ENCODE peak calls at places on chromosomes 12 and 14, in nine cellular contexts. Y is sigmoid colon, V is transverse colon, U is endothelial cell of umbilical vein, M is prostate gland, W is K562, L is upper lobe of left lung, J is HCT116, T is spleen. K is an unnamed sample.

GRCh38 chr14:52268191-52269061 is 928 bp downstream of the PTGDR start:
- DNase-seq in Y (no peak), V (no peak), U (no peak), M (no peak), W (no peak), L (peak), J (no peak), T (peak), K (no peak)

GRCh38 chr12:77584860-77585259 is 245.8 kb upstream of the NAV3 start:
- DNase-seq in Y (no peak), V (no peak), U (no peak), M (no peak), W (no peak), L (no peak), J (no peak), T (no peak), K (no peak)

GRCh38 chr12:34604631-34605509 is 582.6 kb downstream of the ALG10 start:
- DNase-seq in Y (peak), V (no peak), U (no peak), M (no peak), W (peak), L (peak), J (no peak), T (peak), K (peak)

GRCh38 chr14:80955434-80955939 is at the start of gene TSHR:
- DNase-seq in Y (no peak), V (no peak), U (no peak), M (no peak), W (no peak), L (peak), J (no peak), T (no peak), K (no peak)

GRCh38 chr12:107241421-107241820 is 148.1 kb upstream of the CRY1 start:
- DNase-seq in Y (no peak), V (no peak), U (no peak), M (no peak), W (no peak), L (no peak), J (no peak), T (no peak), K (no peak)

GRCh38 chr12:53510181-53510812 is 3.0 kb upstream of the NPFF start:
- DNase-seq in Y (peak), V (no peak), U (no peak), M (no peak), W (no peak), L (no peak), J (no peak), T (no peak), K (no peak)

GRCh38 chr12:65305346-65305950 is 27.0 kb downstream of the MSRB3 start:
- DNase-seq in Y (no peak), V (no peak), U (no peak), M (no peak), W (no peak), L (no peak), J (no peak), T (no peak), K (no peak)

GRCh38 chr12:104973250-104973649 is 12.9 kb upstream of the NOPCHAP1 start:
- DNase-seq in Y (no peak), V (no peak), U (no peak), M (no peak), W (no peak), L (no peak), J (no peak), T (no peak), K (no peak)

GRCh38 chr14:100636559-100636958 is 49.3 kb upstream of the BEGAIN start:
- DNase-seq in Y (no peak), V (no peak), U (no peak), M (no peak), W (no peak), L (peak), J (no peak), T (peak), K (no peak)

GRCh38 chr12:124032265-124032886 is 59.4 kb downstream of the ZNF664 start:
- DNase-seq in Y (no peak), V (peak), U (peak), M (peak), W (peak), L (no peak), J (peak), T (no peak), K (no peak)

GRCh38 chr12:49489154-49489553 is 49.7 kb upstream of the KCNH3 start:
- DNase-seq in Y (no peak), V (no peak), U (no peak), M (no peak), W (no peak), L (no peak), J (no peak), T (no peak), K (no peak)

GRCh38 chr14:73785336-73785833 is 66.2 kb upstream of the PTGR2 start:
- DNase-seq in Y (peak), V (peak), U (peak), M (no peak), W (no peak), L (no peak), J (no peak), T (peak), K (no peak)

GRCh38 chr14:65169351-65169750 is 67.0 kb upstream of the MAX start:
- DNase-seq in Y (no peak), V (no peak), U (no peak), M (no peak), W (no peak), L (no peak), J (no peak), T (no peak), K (no peak)

GRCh38 chr12:120847392-120848157 is 56.6 kb downstream of the SPPL3 start:
- DNase-seq in Y (no peak), V (peak), U (no peak), M (no peak), W (no peak), L (no peak), J (peak), T (no peak), K (no peak)

GRCh38 chr14:87994974-87995373 is 2.0 kb upstream of the GALC start:
- DNase-seq in Y (no peak), V (no peak), U (no peak), M (no peak), W (no peak), L (no peak), J (no peak), T (no peak), K (no peak)

GRCh38 chr12:102376781-102377180 is 103.6 kb downstream of the IGF1 start:
- DNase-seq in Y (no peak), V (no peak), U (no peak), M (no peak), W (no peak), L (no peak), J (no peak), T (no peak), K (no peak)

GRCh38 chr14:100778078-100778927 is 47.6 kb upstream of the MEG3 start:
- DNase-seq in Y (peak), V (no peak), U (no peak), M (no peak), W (no peak), L (no peak), J (no peak), T (peak), K (no peak)

GRCh38 chr12:122725452-122725851 is 5.2 kb downstream of the HCAR1 start:
- DNase-seq in Y (no peak), V (no peak), U (no peak), M (no peak), W (no peak), L (no peak), J (no peak), T (no peak), K (no peak)

GRCh38 chr12:32755051-32755653 is 545 bp downstream of the YARS2 start:
- DNase-seq in Y (peak), V (peak), U (peak), M (peak), W (peak), L (peak), J (peak), T (peak), K (no peak)

GRCh38 chr12:62426095-62426488 is 40.5 kb upstream of the MON2 start:
- DNase-seq in Y (no peak), V (no peak), U (no peak), M (no peak), W (no peak), L (no peak), J (no peak), T (no peak), K (no peak)

GRCh38 chr14:44795725-44796124 is 166.0 kb downstream of the KLHL28 start:
- DNase-seq in Y (no peak), V (no peak), U (no peak), M (no peak), W (no peak), L (no peak), J (no peak), T (no peak), K (no peak)

GRCh38 chr12:11875414-11875935 is 195.3 kb upstream of the BCL2L14 start:
- DNase-seq in Y (no peak), V (no peak), U (peak), M (no peak), W (no peak), L (no peak), J (peak), T (no peak), K (no peak)

GRCh38 chr12:103181366-103182152 is 224.1 kb downstream of the ASCL1 start:
- DNase-seq in Y (no peak), V (no peak), U (no peak), M (no peak), W (no peak), L (no peak), J (no peak), T (no peak), K (no peak)

GRCh38 chr12:121823101-121823726 is 19.4 kb downstream of the SETD1B start:
- DNase-seq in Y (peak), V (no peak), U (no peak), M (no peak), W (no peak), L (peak), J (no peak), T (no peak), K (no peak)

GRCh38 chr12:107317751-107318553 is 224.6 kb upstream of the CRY1 start:
- DNase-seq in Y (no peak), V (peak), U (peak), M (peak), W (peak), L (peak), J (peak), T (peak), K (no peak)

GRCh38 chr12:117433878-117434277 is 72.5 kb upstream of the NOS1 start:
- DNase-seq in Y (no peak), V (no peak), U (no peak), M (no peak), W (no peak), L (no peak), J (no peak), T (no peak), K (no peak)

GRCh38 chr12:128808651-128809050 is 15.1 kb downstream of the SLC15A4 start:
- DNase-seq in Y (peak), V (no peak), U (no peak), M (no peak), W (no peak), L (no peak), J (no peak), T (no peak), K (no peak)

GRCh38 chr14:105315211-105315721 is 718 bp downstream of the PACS2 start:
- DNase-seq in Y (no peak), V (peak), U (peak), M (peak), W (no peak), L (peak), J (peak), T (peak), K (no peak)

GRCh38 chr12:106743270-106743988 is 31.1 kb upstream of the RIC8B start:
- DNase-seq in Y (no peak), V (no peak), U (no peak), M (no peak), W (no peak), L (no peak), J (no peak), T (no peak), K (no peak)

GRCh38 chr14:34911209-34912150 is 36.3 kb upstream of the BAZ1A start:
- DNase-seq in Y (no peak), V (no peak), U (peak), M (no peak), W (no peak), L (no peak), J (no peak), T (no peak), K (no peak)

DNA sequence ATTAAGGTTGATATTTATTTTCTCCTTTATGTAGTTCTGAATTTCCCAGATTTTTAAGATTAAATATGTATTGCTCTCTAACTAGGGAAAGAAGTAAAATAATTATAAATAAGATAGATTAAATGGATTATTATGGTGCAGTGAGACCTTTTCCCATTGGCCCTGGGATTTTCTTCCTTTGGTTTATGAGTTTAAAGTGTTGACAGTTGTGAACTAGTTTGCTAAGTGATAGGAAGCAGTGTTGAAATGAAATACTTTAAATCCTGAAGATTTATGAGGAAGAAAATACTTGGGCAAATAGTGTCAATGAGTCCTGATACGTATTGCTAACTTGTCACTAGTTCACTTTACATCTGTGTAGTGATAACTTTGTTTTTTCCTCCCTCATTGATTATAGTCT is 188.9 kb downstream of the RAD51B start:
- DNase-seq in Y (no peak), V (no peak), U (no peak), M (no peak), W (no peak), L (no peak), J (no peak), T (no peak), K (no peak)
- TF ChIP-seq POLR2A in Y (no peak), V (no peak), U (no peak), M (no peak), W (no peak), L (no peak), J (no peak), T (no peak), K (no peak)

GRCh38 chr12:96829354-96829753 is 77.7 kb upstream of the NEDD1 start:
- DNase-seq in Y (no peak), V (no peak), U (no peak), M (no peak), W (no peak), L (no peak), J (no peak), T (no peak), K (no peak)
- TF ChIP-seq POLR2AphosphoS5 in Y (no peak), V (no peak), U (no peak), M (no peak), W (no peak), L (no peak), J (no peak), T (no peak), K (no peak)

DNA sequence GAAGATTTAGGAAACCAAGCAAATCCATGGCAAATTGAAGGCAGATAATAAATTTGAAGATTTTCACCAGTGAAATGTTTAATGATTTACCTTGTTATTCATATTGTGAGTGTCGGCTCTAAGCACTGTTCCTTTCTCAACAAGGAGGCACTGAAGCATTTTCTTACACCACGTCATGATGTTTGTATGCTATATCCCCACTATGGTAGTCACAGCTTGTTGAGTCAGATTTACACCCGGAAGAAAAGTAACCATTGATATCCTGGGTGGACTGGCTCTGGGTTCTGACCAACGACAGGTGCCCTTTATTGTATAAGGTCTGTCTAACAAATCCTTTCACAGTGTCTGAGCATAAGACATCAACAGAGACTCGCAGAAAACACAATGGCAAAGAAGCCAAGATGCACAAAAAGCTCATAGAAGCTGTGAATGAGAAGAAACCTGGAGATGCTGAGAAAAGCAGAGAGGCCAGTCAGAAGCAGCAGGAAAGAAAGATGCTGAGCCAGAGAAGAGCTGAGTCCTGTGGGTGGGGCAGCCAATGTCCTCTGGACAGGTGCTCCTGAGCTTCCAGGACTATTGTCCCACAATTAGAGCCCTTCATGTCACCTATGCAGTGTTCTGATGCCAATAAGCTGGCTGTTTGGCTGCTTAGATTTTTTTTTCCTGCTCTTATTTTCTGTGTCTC is 49.7 kb upstream of the ARHGAP5 start:
- DNase-seq in Y (no peak), V (no peak), U (no peak), M (no peak), W (no peak), L (no peak), J (no peak), T (no peak), K (no peak)
- H3K27ac ChIP-seq in Y (no peak), V (no peak), U (no peak), M (no peak), W (no peak), L (no peak), J (no peak), T (no peak), K (no peak)

GRCh38 chr14:23035303-23036164 is 834 bp upstream of the PSMB5 start:
- DNase-seq in Y (no peak), V (no peak), U (no peak), M (no peak), W (no peak), L (no peak), J (no peak), T (no peak), K (no peak)

GRCh38 chr14:23033801-23034497 is 751 bp downstream of the PSMB5 start:
- DNase-seq in Y (no peak), V (no peak), U (no peak), M (no peak), W (no peak), L (no peak), J (no peak), T (no peak), K (no peak)

GRCh38 chr14:23040100-23040499 is 1.9 kb upstream of the PSMB11 start:
- DNase-seq in Y (no peak), V (no peak), U (no peak), M (no peak), W (no peak), L (no peak), J (no peak), T (no peak), K (no peak)

GRCh38 chr14:23030936-23031335 is 3.8 kb downstream of the PSMB5 start:
- DNase-seq in Y (no peak), V (no peak), U (no peak), M (no peak), W (no peak), L (no peak), J (no peak), T (no peak), K (no peak)

DNA sequence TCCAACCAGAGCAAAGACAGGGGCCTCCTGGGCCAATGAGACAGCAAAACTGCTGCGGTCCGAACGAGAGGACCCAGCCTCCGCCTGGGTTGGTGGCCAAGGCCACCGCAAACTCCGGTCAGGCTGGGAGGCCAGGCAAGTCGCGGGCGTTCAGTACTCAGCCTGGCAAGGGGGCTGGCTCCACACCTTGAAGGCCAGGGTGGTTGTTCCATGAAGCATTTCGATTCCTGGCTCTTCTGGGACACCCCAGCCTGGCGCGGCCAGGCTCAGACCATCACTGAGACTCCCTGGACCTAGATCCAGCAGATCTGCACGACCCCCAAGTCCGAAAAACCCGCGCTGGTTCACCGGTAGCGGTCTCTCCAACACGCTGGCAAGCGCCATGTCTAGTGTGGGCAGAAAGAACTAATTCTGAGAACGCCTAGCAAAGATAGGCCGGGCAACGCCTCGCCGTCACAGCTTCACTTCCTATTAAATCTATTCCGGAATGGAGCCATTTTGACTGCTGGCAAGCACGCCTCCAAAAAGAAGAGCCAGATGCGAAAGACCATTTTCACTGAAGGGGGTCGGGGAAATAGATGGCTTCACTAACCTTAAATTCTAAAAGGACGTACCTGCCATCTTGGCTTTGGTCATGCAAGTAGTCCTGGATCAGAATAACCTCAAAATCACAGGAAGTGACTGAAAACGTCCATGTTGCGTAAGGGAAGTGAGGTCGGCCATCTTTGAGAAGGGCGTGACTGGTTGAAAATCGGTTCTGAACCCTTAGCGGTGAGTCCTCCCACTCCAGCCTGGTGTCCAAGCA is at the start of gene PSMB5:
- DNase-seq in Y (peak), V (peak), U (peak), M (peak), W (peak), L (peak), J (peak), T (peak), K (peak)
- TF ChIP-seq POLR2A in Y (no peak), V (peak), U (peak), M (peak), W (peak), L (no peak), J (peak), T (no peak), K (no peak)

GRCh38 chr14:76904740-76905569 is 78.7 kb downstream of the LRRC74A start:
- DNase-seq in Y (peak), V (peak), U (peak), M (peak), W (no peak), L (no peak), J (peak), T (peak), K (no peak)
- TF ChIP-seq POLR2AphosphoS5 in Y (no peak), V (peak), U (no peak), M (peak), W (no peak), L (peak), J (peak), T (no peak), K (no peak)

GRCh38 chr12:70661762-70662161 is 24.5 kb upstream of the PTPRB start:
- DNase-seq in Y (no peak), V (no peak), U (peak), M (no peak), W (no peak), L (no peak), J (no peak), T (no peak), K (no peak)
- H3K27ac ChIP-seq in Y (no peak), V (no peak), U (peak), M (no peak), W (peak), L (no peak), J (no peak), T (no peak), K (no peak)

K was measured in esophagus muscularis mucosa.